ENCODE peak calls at places on chromosomes 3 and 15, in six cellular contexts. R, Z, M, C, K and D are unnamed samples. For H3K4me1, the result is how much of the 10 kb centered on the place peaks cover.

GRCh38 chr15:35289029-35289617 is 204.0 kb upstream of the NANOGP8 start:
- DNase-seq in R (peak), Z (peak), M (no peak), C (no peak), K (no peak), D (no peak)

GRCh38 chr15:94367726-94368535 is 136.6 kb downstream of the MCTP2 start:
- DNase-seq in R (no peak), Z (no peak), M (no peak), C (no peak), K (no peak), D (no peak)

GRCh38 chr3:146020969-146021368 is 140.0 kb downstream of the PLOD2 start:
- DNase-seq in R (peak), Z (no peak), M (no peak), C (no peak), K (no peak), D (no peak)

GRCh38 chr3:28901029-28901428 is 379.8 kb upstream of the RBMS3 start:
- DNase-seq in R (no peak), Z (peak), M (no peak), C (no peak), K (no peak), D (no peak)

GRCh38 chr15:60208708-60209107 is 189.1 kb downstream of the ANXA2 start:
- DNase-seq in R (no peak), Z (no peak), M (no peak), C (no peak), K (no peak), D (no peak)

GRCh38 chr15:71294636-71295241 is 179.5 kb downstream of the THSD4 start:
- DNase-seq in R (no peak), Z (no peak), M (no peak), C (no peak), K (no peak), D (peak)

GRCh38 chr3:95718168-95718567 is 1096.2 kb upstream of the EPHA6 start:
- DNase-seq in R (no peak), Z (no peak), M (no peak), C (no peak), K (no peak), D (no peak)

GRCh38 chr15:41605566-41605965 is 46.6 kb downstream of the TYRO3 start:
- DNase-seq in R (no peak), Z (no peak), M (no peak), C (no peak), K (no peak), D (no peak)

GRCh38 chr3:157857461-157857860 is 248.8 kb downstream of the SHOX2 start:
- DNase-seq in R (no peak), Z (no peak), M (no peak), C (no peak), K (no peak), D (no peak)

GRCh38 chr3:130707914-130708601 is 38.6 kb downstream of the PIK3R4 start:
- DNase-seq in R (no peak), Z (peak), M (no peak), C (no peak), K (no peak), D (no peak)

GRCh38 chr15:78640840-78641733 is at the start of gene CHRNB4:
- DNase-seq in R (peak), Z (no peak), M (no peak), C (no peak), K (no peak), D (peak)

GRCh38 chr3:13141991-13142412 is 68.8 kb upstream of the IQSEC1 start:
- DNase-seq in R (peak), Z (no peak), M (no peak), C (no peak), K (no peak), D (no peak)

GRCh38 chr3:16828815-16829214 is 55.9 kb upstream of the PLCL2 start:
- DNase-seq in R (peak), Z (no peak), M (no peak), C (peak), K (no peak), D (peak)

GRCh38 chr3:127749361-127749760 is 73.0 kb downstream of the MGLL start:
- DNase-seq in R (no peak), Z (no peak), M (no peak), C (no peak), K (no peak), D (no peak)

GRCh38 chr15:44633603-44634002 is 29.9 kb downstream of the SPG11 start:
- DNase-seq in R (no peak), Z (no peak), M (no peak), C (no peak), K (no peak), D (no peak)

GRCh38 chr15:87944051-87944450 is 312.5 kb downstream of the NTRK3 start:
- DNase-seq in R (no peak), Z (no peak), M (no peak), C (no peak), K (no peak), D (no peak)

GRCh38 chr3:156725706-156726105 is 51.3 kb downstream of the TIPARP start:
- DNase-seq in R (no peak), Z (no peak), M (no peak), C (peak), K (no peak), D (peak)

GRCh38 chr3:154571827-154572226 is 141.8 kb upstream of the GPR149 start:
- DNase-seq in R (no peak), Z (no peak), M (no peak), C (no peak), K (no peak), D (no peak)

GRCh38 chr15:77461486-77461885 is 40.8 kb downstream of the HMG20A start:
- DNase-seq in R (no peak), Z (no peak), M (no peak), C (no peak), K (no peak), D (no peak)

GRCh38 chr3:192060160-192060783 is 599.3 kb downstream of the PYDC2 start:
- DNase-seq in R (no peak), Z (no peak), M (no peak), C (no peak), K (no peak), D (no peak)

GRCh38 chr3:48409291-48410201 is 20.3 kb downstream of the PLXNB1 start:
- DNase-seq in R (no peak), Z (no peak), M (peak), C (no peak), K (no peak), D (no peak)

GRCh38 chr3:132983143-132983770 is 54.9 kb upstream of the TMEM108 start:
- DNase-seq in R (no peak), Z (no peak), M (no peak), C (no peak), K (no peak), D (no peak)

GRCh38 chr3:15204005-15204404 is 2.0 kb upstream of the CAPN7 start:
- DNase-seq in R (no peak), Z (no peak), M (no peak), C (no peak), K (no peak), D (no peak)

GRCh38 chr15:93063292-93063671 is 25.7 kb downstream of the RGMA start:
- DNase-seq in R (peak), Z (no peak), M (no peak), C (no peak), K (no peak), D (no peak)

GRCh38 chr3:25689226-25689625 is 24.5 kb upstream of the TOP2B start:
- DNase-seq in R (no peak), Z (no peak), M (no peak), C (no peak), K (no peak), D (no peak)

GRCh38 chr3:177538064-177538742 is 340.9 kb upstream of the TBL1XR1 start:
- DNase-seq in R (peak), Z (no peak), M (no peak), C (no peak), K (no peak), D (no peak)

GRCh38 chr3:114478806-114479205 is 185.0 kb downstream of the TIGIT start:
- DNase-seq in R (no peak), Z (no peak), M (no peak), C (no peak), K (no peak), D (no peak)

GRCh38 chr3:65979152-65979551 is 59.6 kb downstream of the MAGI1 start:
- DNase-seq in R (peak), Z (no peak), M (peak), C (no peak), K (no peak), D (no peak)

GRCh38 chr3:72329354-72329753 is 518.9 kb downstream of the SHQ1 start:
- DNase-seq in R (peak), Z (no peak), M (no peak), C (no peak), K (no peak), D (no peak)

GRCh38 chr3:97481416-97481815 is 283.1 kb upstream of the ARL6 start:
- DNase-seq in R (peak), Z (no peak), M (no peak), C (no peak), K (no peak), D (no peak)

GRCh38 chr3:58356054-58356453 is 23.4 kb downstream of the PXK start:
- DNase-seq in R (no peak), Z (no peak), M (no peak), C (no peak), K (no peak), D (peak)

GRCh38 chr3:76107935-76108570 is 322.7 kb upstream of the ZNF717 start:
- DNase-seq in R (peak), Z (peak), M (no peak), C (no peak), K (no peak), D (no peak)

GRCh38 chr3:23991236-23992050 is 46.4 kb downstream of the NR1D2 start:
- DNase-seq in R (no peak), Z (no peak), M (no peak), C (no peak), K (no peak), D (no peak)

GRCh38 chr3:94307588-94307987 is 244.7 kb downstream of the NSUN3 start:
- DNase-seq in R (no peak), Z (no peak), M (no peak), C (no peak), K (no peak), D (no peak)

GRCh38 chr15:98745650-98746374 is 97.5 kb downstream of the IGF1R start:
- DNase-seq in R (no peak), Z (no peak), M (no peak), C (no peak), K (no peak), D (no peak)

GRCh38 chr3:76723366-76723765 is 316.5 kb upstream of the ROBO2 start:
- DNase-seq in R (peak), Z (no peak), M (no peak), C (no peak), K (no peak), D (no peak)

GRCh38 chr3:193946945-193947344 is 189.0 kb upstream of the HES1 start:
- DNase-seq in R (no peak), Z (no peak), M (no peak), C (no peak), K (no peak), D (no peak)
- TF ChIP-seq POLR2AphosphoS5 in R (no peak), Z (no peak), M (no peak), C (no peak), K (no peak), D (no peak)

DNA sequence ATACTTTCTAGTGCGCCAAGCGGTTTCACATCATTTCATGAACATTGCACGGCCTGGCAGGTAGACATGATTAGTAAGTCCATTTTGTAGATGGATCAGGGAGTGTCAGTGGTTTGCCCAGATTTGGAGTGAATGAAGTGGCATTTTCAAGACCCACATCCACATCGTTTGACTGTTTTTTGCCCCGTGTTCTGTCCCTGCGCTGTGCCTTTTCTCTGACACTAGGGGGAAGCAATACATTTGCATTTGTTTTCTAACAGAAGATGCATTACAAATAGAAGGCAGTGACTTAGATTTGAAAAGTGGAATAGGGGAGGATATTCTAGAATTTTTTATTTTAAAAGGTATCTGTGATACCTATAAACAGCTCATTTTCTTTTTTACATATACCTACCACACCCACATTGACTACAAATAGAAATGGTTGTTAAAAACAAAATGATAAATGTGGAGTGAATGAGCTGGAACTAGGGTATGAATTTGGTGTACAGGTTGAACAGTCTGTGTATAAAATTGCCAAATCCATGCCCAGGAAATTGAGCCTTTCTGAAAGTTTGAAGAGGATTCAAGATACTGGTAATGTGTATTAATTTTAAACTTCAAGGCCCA is 98.0 kb downstream of the USP13 start:
- DNase-seq in R (peak), Z (no peak), M (no peak), C (no peak), K (no peak), D (no peak)
- TF ChIP-seq CTCF in R (peak), Z (no peak), M (no peak), C (peak), K (peak), D (peak)

GRCh38 chr3:182794806-182795369 is 1.6 kb downstream of the ATP11B start:
- DNase-seq in R (no peak), Z (no peak), M (no peak), C (no peak), K (no peak), D (no peak)

GRCh38 chr3:182794455-182794773 is 1.1 kb downstream of the ATP11B start:
- DNase-seq in R (no peak), Z (no peak), M (no peak), C (no peak), K (no peak), D (no peak)

GRCh38 chr3:182793663-182794454 is 555 bp downstream of the ATP11B start:
- DNase-seq in R (peak), Z (peak), M (peak), C (peak), K (no peak), D (peak)

GRCh38 chr3:182795383-182795782 is 2.1 kb downstream of the ATP11B start:
- DNase-seq in R (no peak), Z (peak), M (no peak), C (no peak), K (no peak), D (peak)

DNA sequence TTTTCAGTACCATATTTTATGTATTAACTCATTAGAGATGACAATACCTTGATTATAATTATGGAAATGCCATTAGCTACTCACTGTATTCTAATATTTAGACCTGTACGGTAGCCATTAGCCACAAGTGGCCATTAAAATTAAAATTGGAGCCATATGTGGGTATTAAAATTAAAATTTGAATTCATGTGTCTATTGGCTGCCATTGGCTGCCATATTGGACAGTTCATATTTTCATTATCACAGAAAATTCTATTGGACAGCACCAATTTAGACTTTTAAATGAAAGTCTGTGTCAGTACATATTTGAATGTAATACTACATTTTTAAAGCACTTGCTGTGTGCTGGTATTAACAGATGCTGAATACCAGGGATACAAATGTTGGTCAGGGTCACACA is 3.0 kb downstream of the ATP11B start:
- DNase-seq in R (no peak), Z (no peak), M (no peak), C (no peak), K (no peak), D (no peak)
- H3K4me1 ChIP-seq in R (under half), Z (under half), M (under half), C (half or more), K (under half), D (under half)

GRCh38 chr3:183265157-183265642 is 12.1 kb downstream of the B3GNT5 start:
- DNase-seq in R (peak), Z (no peak), M (no peak), C (no peak), K (no peak), D (no peak)
- TF ChIP-seq POLR2AphosphoS5 in R (no peak), Z (no peak), M (no peak), C (no peak), K (no peak), D (no peak)

GRCh38 chr3:152937234-152937633 is 102.3 kb downstream of the P2RY1 start:
- DNase-seq in R (no peak), Z (no peak), M (no peak), C (no peak), K (no peak), D (no peak)
- TF ChIP-seq CTCF in R (peak), Z (no peak), M (no peak), C (no peak), K (no peak), D (no peak)

DNA sequence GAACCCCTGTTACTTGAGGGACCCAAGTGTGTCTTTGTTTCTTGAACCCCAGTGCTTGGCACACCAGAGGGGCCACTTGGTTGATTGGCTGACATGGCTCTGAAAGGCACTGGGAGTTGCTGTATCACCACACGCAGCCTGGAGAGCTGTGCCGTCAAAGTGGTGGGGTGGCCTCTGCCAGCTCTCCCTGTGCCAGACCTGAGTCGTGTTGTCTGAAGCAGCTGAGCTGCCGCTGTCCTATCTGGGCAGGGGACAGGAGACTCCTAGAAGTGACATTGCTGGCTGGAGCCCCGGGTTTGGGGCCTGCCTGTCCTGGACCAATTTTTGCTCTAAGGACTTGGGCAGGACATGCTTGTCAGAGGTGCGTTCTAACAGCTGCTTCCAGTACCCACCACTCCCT is 5.5 kb upstream of the SNX22 start:
- DNase-seq in R (no peak), Z (no peak), M (no peak), C (no peak), K (no peak), D (no peak)
- H3K4me1 ChIP-seq in R (under half), Z (under half), M (under half), C (under half), K (half or more), D (under half)

DNA sequence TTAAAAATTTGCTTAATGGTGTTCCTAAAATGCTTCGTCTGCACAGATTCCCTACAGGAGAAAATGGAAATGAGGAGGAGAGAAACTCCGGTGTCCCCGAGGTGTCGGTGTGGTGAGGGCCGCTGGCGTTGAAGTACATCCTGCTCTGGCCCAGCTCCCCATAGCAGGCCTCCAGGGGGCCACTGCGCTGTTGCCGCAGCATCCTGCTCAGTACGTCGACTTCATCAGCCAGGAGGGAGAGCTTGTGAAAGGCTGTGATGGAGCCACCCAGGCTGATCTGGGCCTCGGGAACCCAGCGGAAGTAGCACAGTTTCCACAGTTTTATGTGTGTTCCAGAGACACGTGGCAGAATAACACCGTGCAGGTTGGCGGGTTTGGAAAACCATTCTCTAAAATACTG is 37.8 kb downstream of the FAN1 start:
- DNase-seq in R (peak), Z (no peak), M (no peak), C (no peak), K (no peak), D (no peak)
- TF ChIP-seq POLR2AphosphoS5 in R (no peak), Z (no peak), M (no peak), C (no peak), K (no peak), D (no peak)